ENCODE peak calls at places on chromosome 6, in eight cellular contexts. R, Q, D, O, J, L, U and G are unnamed samples.

GRCh38 chr6:35385457-35386202 is 43.3 kb downstream of the PPARD start:
- DNase-seq in D (peak), J (no peak), Q (no peak), R (no peak), U (peak), L (no peak), O (no peak), G (peak)

GRCh38 chr6:159871911-159872310 is 18.9 kb upstream of the MAS1 start:
- DNase-seq in Q (no peak), R (no peak), J (peak), D (no peak), U (no peak), L (no peak), O (no peak), G (no peak)

GRCh38 chr6:163415620-163416379 is 1.3 kb downstream of the QKI start:
- DNase-seq in O (peak), L (peak), U (no peak), Q (peak), R (peak), D (peak), J (peak), G (peak)

GRCh38 chr6:8215631-8216030 is 113.3 kb upstream of the EEF1E1 start:
- DNase-seq in R (no peak), O (no peak), U (no peak), L (no peak), J (no peak), Q (no peak), D (peak), G (no peak)

GRCh38 chr6:36577298-36577697 is 16.9 kb upstream of the SRSF3 start:
- DNase-seq in R (no peak), D (peak), J (no peak), U (no peak), O (no peak), L (no peak), Q (peak), G (peak)

GRCh38 chr6:120990866-120991265 is 343.4 kb downstream of the TBC1D32 start:
- DNase-seq in O (no peak), Q (no peak), L (no peak), R (no peak), J (no peak), D (no peak), U (no peak), G (no peak)

GRCh38 chr6:105432797-105433196 is 29.9 kb upstream of the PREP start:
- DNase-seq in R (no peak), O (peak), D (peak), U (no peak), J (no peak), L (no peak), Q (peak), G (peak)

GRCh38 chr6:125944896-125945295 is 11.7 kb upstream of the HINT3 start:
- DNase-seq in U (no peak), L (no peak), O (peak), D (no peak), Q (no peak), J (no peak), R (no peak), G (no peak)

GRCh38 chr6:89042664-89043063 is 37.9 kb upstream of the PNRC1 start:
- DNase-seq in J (no peak), U (no peak), R (no peak), D (no peak), Q (no peak), L (no peak), O (no peak), G (no peak)

GRCh38 chr6:44925100-44925739 is 402.9 kb upstream of the RUNX2 start:
- DNase-seq in U (no peak), O (peak), D (peak), J (no peak), Q (no peak), L (peak), R (peak), G (peak)